ENCODE peak calls at places on chromosomes 2 and 18, in ten cellular contexts. Y is CD8-positive, alpha-beta memory T cell; E is left ventricle myocardium inferior; H is pancreas; Z is HAP-1; L is tibial nerve; O is PC-9; A is tibial artery; I is aorta; S is heart left ventricle. F is an unnamed sample.
A peak's percentile ranks its signal among the peaks of the same experiment; 100 is the strongest.

GRCh38 chr2:39099820-39100728 is 20.8 kb downstream of the SOS1 start:
- DNase-seq in Y (no peak), E (no peak), H (no peak), Z (no peak), L (no peak), O (peak; percentile 48), A (no peak), I (no peak), S (no peak), F (no peak)

GRCh38 chr2:39146630-39147029 is 25.8 kb upstream of the SOS1 start:
- DNase-seq in Y (no peak), E (no peak), H (no peak), Z (no peak), L (no peak), O (no peak), A (no peak), I (no peak), S (no peak), F (no peak)

GRCh38 chr2:129378186-129378585 is 601.3 kb upstream of the RAB6C start:
- DNase-seq in Y (no peak), E (no peak), H (no peak), Z (no peak), L (no peak), O (no peak), A (no peak), I (no peak), S (no peak), F (peak; percentile 17)

GRCh38 chr2:127143851-127144782 is 37.2 kb upstream of the BIN1 start:
- DNase-seq in Y (no peak), E (no peak), H (no peak), Z (no peak), L (no peak), O (no peak), A (no peak), I (no peak), S (no peak), F (no peak)

GRCh38 chr2:157809212-157809611 is 66.9 kb downstream of the ACVR1 start:
- DNase-seq in Y (no peak), E (no peak), H (no peak), Z (no peak), L (no peak), O (no peak), A (no peak), I (no peak), S (no peak), F (no peak)

GRCh38 chr2:3100386-3100785 is 277.2 kb downstream of the EIPR1 start:
- DNase-seq in Y (no peak), E (no peak), H (no peak), Z (no peak), L (no peak), O (no peak), A (no peak), I (no peak), S (no peak), F (no peak)

GRCh38 chr18:75391275-75392115 is 36.0 kb downstream of the SMIM21 start:
- DNase-seq in Y (no peak), E (no peak), H (no peak), Z (no peak), L (no peak), O (no peak), A (no peak), I (no peak), S (peak; percentile 38), F (no peak)

GRCh38 chr2:42048318-42049251 is 764 bp downstream of the PKDCC start:
- DNase-seq in Y (no peak), E (no peak), H (peak; percentile 41), Z (no peak), L (no peak), O (no peak), A (peak; percentile 65), I (peak; percentile 57), S (no peak), F (no peak)

GRCh38 chr2:145744541-145745386 is 1224.8 kb upstream of the ZEB2 start:
- DNase-seq in Y (no peak), E (no peak), H (no peak), Z (no peak), L (no peak), O (no peak), A (no peak), I (no peak), S (no peak), F (no peak)

GRCh38 chr2:237466266-237466665 is 20.8 kb upstream of the MLPH start:
- DNase-seq in Y (no peak), E (no peak), H (no peak), Z (no peak), L (no peak), O (no peak), A (no peak), I (no peak), S (no peak), F (no peak)

GRCh38 chr2:240964854-240965295 is 33.5 kb upstream of the SNED1 start:
- DNase-seq in Y (no peak), E (peak; percentile 10), H (peak; percentile 15), Z (peak; percentile 5), L (peak; percentile 9), O (no peak), A (peak; percentile 13), I (peak; percentile 36), S (peak; percentile 15), F (no peak)

GRCh38 chr2:43171789-43172188 is 54.6 kb downstream of the ZFP36L2 start:
- DNase-seq in Y (no peak), E (peak; percentile 64), H (peak; percentile 50), Z (peak; percentile 30), L (peak; percentile 47), O (peak; percentile 37), A (peak; percentile 77), I (peak; percentile 77), S (peak; percentile 73), F (no peak)

GRCh38 chr2:14288016-14288415 is 344.5 kb upstream of the LRATD1 start:
- DNase-seq in Y (no peak), E (no peak), H (no peak), Z (no peak), L (no peak), O (peak; percentile 76), A (no peak), I (no peak), S (no peak), F (peak; percentile 36)

GRCh38 chr2:60553496-60553991 is at the start of gene BCL11A:
- DNase-seq in Y (no peak), E (peak; percentile 56), H (peak; percentile 66), Z (peak; percentile 90), L (no peak), O (no peak), A (no peak), I (peak; percentile 54), S (peak; percentile 71), F (peak; percentile 75)

DNA sequence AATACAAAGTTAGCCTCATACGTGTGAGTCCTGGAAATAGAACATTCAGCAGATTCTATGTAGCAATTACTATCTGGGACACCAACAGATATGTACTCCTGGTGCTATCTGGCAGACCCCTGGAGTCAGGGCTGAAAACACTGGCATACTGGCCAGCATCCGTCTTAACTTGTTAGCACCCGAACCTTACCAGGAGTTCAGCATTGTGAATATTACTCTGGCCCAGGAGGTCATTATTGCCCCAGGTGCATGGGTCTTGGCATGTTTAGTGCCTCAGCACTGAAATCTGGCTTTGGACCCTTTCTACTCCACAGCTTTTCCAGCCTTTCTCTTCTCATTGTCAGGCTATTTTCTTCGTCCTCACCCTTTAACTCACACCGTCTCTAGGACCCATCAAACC is 11.9 kb upstream of the NDUFV2 start:
- DNase-seq in Y (no peak), E (no peak), H (no peak), Z (no peak), L (no peak), O (no peak), A (no peak), I (no peak), S (no peak), F (no peak)
- H3K27me3 ChIP-seq in Y (no peaks in the 10 kb centered on the region), E (no peaks in the 10 kb centered on the region), H (no peaks in the 10 kb centered on the region), Z (no peaks in the 10 kb centered on the region), L (no peaks in the 10 kb centered on the region), O (no peaks in the 10 kb centered on the region), A (no peaks in the 10 kb centered on the region), I (no peaks in the 10 kb centered on the region), S (no peaks in the 10 kb centered on the region), F (no peaks in the 10 kb centered on the region)

GRCh38 chr2:31606511-31606910 is 25.8 kb upstream of the SRD5A2 start:
- DNase-seq in Y (no peak), E (no peak), H (no peak), Z (no peak), L (no peak), O (peak; percentile 36), A (no peak), I (no peak), S (no peak), F (no peak)
- H3K9me3 ChIP-seq in Y (no peaks in the 10 kb centered on the region), E (peaks cover 81% of the 10 kb centered on the region), H (no peaks in the 10 kb centered on the region), Z (no peaks in the 10 kb centered on the region), L (no peaks in the 10 kb centered on the region), O (no peaks in the 10 kb centered on the region), A (no peaks in the 10 kb centered on the region), I (peaks cover 1% of the 10 kb centered on the region), S (peaks cover 29% of the 10 kb centered on the region), F (peaks cover 7% of the 10 kb centered on the region)

GRCh38 chr2:213235741-213236140 is 48.5 kb upstream of the SPAG16 start:
- DNase-seq in Y (no peak), E (no peak), H (no peak), Z (no peak), L (no peak), O (no peak), A (no peak), I (no peak), S (no peak), F (no peak)

GRCh38 chr2:213238753-213239591 is 45.3 kb upstream of the SPAG16 start:
- DNase-seq in Y (no peak), E (no peak), H (no peak), Z (no peak), L (peak; percentile 18), O (peak; percentile 92), A (peak; percentile 34), I (peak; percentile 30), S (no peak), F (peak; percentile 38)

GRCh38 chr2:213237787-213238186 is 46.5 kb upstream of the SPAG16 start:
- DNase-seq in Y (no peak), E (no peak), H (no peak), Z (no peak), L (no peak), O (no peak), A (no peak), I (no peak), S (no peak), F (no peak)

GRCh38 chr2:213234641-213235040 is 49.6 kb upstream of the SPAG16 start:
- DNase-seq in Y (no peak), E (no peak), H (no peak), Z (no peak), L (no peak), O (no peak), A (no peak), I (no peak), S (no peak), F (no peak)

DNA sequence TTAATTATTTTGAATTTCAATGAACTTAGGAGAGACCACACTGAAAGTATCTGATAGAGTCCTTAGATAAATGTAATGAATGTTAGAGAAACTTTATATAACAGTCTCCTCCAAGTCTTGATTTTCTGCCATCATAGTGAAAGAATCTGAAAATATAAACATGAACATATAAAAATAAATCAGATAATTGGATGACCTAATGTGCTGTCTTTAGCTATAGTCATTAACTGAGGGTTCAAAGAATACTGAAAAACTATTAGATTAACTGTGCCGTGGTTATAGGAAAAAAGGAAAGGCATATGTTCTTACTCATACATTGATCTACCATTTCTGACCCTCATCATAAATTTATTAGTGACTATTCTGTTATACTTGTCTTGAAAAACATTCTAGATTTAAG is 47.0 kb upstream of the SPAG16 start:
- DNase-seq in Y (no peak), E (no peak), H (no peak), Z (no peak), L (no peak), O (no peak), A (no peak), I (no peak), S (no peak), F (no peak)
- H3K4me3 ChIP-seq in Y (no peak overlapping the region), E (no peak overlapping the region), H (no peak overlapping the region), Z (no peak overlapping the region), L (no peak overlapping the region), O (no peak overlapping the region), A (no peak overlapping the region), I (no peak overlapping the region), S (no peak overlapping the region), F (no peak overlapping the region)

GRCh38 chr2:218849721-218850120 is 9.9 kb upstream of the WNT6 start:
- DNase-seq in Y (no peak), E (no peak), H (no peak), Z (no peak), L (no peak), O (peak; percentile 91), A (no peak), I (peak; percentile 44), S (no peak), F (no peak)
- H3K27me3 ChIP-seq in Y (peaks cover 10% of the 10 kb centered on the region), E (peaks cover 73% of the 10 kb centered on the region), H (peaks cover 4% of the 10 kb centered on the region), Z (peaks cover 9% of the 10 kb centered on the region), L (peaks cover 46% of the 10 kb centered on the region), O (no peaks in the 10 kb centered on the region), A (no peaks in the 10 kb centered on the region), I (no peaks in the 10 kb centered on the region), S (no peaks in the 10 kb centered on the region), F (peaks cover 4% of the 10 kb centered on the region)

F was measured in lung.